ENCODE peak calls at places on chromosomes 2 and 18, in seven cellular contexts. M, Q, F, P, L, I and H are unnamed samples.

GRCh38 chr2:160257015-160257741 is 57.1 kb upstream of the ITGB6 start:
- DNase-seq in M (no peak), Q (no peak), F (no peak), P (no peak), L (no peak), I (no peak), H (peak)

GRCh38 chr18:212780-213179 is 54.4 kb downstream of the USP14 start:
- DNase-seq in M (peak), Q (no peak), F (no peak), P (no peak), L (no peak), I (peak), H (no peak)

GRCh38 chr18:8381801-8382459 is 227.3 kb upstream of the RAB12 start:
- DNase-seq in M (no peak), Q (no peak), F (no peak), P (no peak), L (no peak), I (no peak), H (no peak)

GRCh38 chr2:73987109-73987947 is 2.6 kb downstream of the TET3 start:
- DNase-seq in M (no peak), Q (no peak), F (no peak), P (peak), L (peak), I (no peak), H (peak)

GRCh38 chr18:23503038-23503966 is at the start of gene RMC1:
- DNase-seq in M (peak), Q (peak), F (peak), P (peak), L (peak), I (peak), H (peak)

GRCh38 chr18:28193177-28193778 is 16.3 kb upstream of the CDH2 start:
- DNase-seq in M (no peak), Q (no peak), F (no peak), P (no peak), L (no peak), I (no peak), H (no peak)

GRCh38 chr2:25481381-25482310 is 139.9 kb upstream of the DNMT3A start:
- DNase-seq in M (no peak), Q (no peak), F (no peak), P (no peak), L (no peak), I (no peak), H (peak)

GRCh38 chr2:226838758-226839555 is 3.1 kb downstream of the RHBDD1 start:
- DNase-seq in M (no peak), Q (no peak), F (no peak), P (no peak), L (no peak), I (peak), H (no peak)

GRCh38 chr18:48711651-48712486 is 173.0 kb downstream of the CTIF start:
- DNase-seq in M (peak), Q (no peak), F (no peak), P (no peak), L (no peak), I (peak), H (no peak)

GRCh38 chr2:101912545-101912944 is 79.2 kb upstream of the IL1R2 start:
- DNase-seq in M (no peak), Q (no peak), F (no peak), P (no peak), L (no peak), I (peak), H (no peak)

GRCh38 chr18:36688020-36688965 is 140.5 kb downstream of the TPGS2 start:
- DNase-seq in M (peak), Q (peak), F (peak), P (no peak), L (no peak), I (peak), H (no peak)

GRCh38 chr2:43110442-43110871 is 115.9 kb downstream of the ZFP36L2 start:
- DNase-seq in M (no peak), Q (peak), F (no peak), P (peak), L (no peak), I (no peak), H (no peak)

GRCh38 chr2:32824415-32824814 is 122.3 kb upstream of the LTBP1 start:
- DNase-seq in M (no peak), Q (no peak), F (no peak), P (no peak), L (no peak), I (no peak), H (no peak)

GRCh38 chr2:23533014-23533730 is 148.2 kb downstream of the KLHL29 start:
- DNase-seq in M (no peak), Q (no peak), F (no peak), P (no peak), L (no peak), I (no peak), H (no peak)

GRCh38 chr18:77250926-77251729 is 1.5 kb downstream of the GALR1 start:
- DNase-seq in M (no peak), Q (no peak), F (no peak), P (no peak), L (no peak), I (no peak), H (peak)

GRCh38 chr2:187922841-187923240 is 368.6 kb upstream of the TFPI start:
- DNase-seq in M (no peak), Q (no peak), F (no peak), P (no peak), L (no peak), I (no peak), H (no peak)

GRCh38 chr2:159362816-159363251 is 76.3 kb upstream of the WDSUB1 start:
- DNase-seq in M (no peak), Q (no peak), F (no peak), P (no peak), L (no peak), I (no peak), H (peak)

GRCh38 chr2:68320118-68320641 is 431 bp upstream of the CNRIP1 start:
- DNase-seq in M (no peak), Q (no peak), F (no peak), P (no peak), L (no peak), I (no peak), H (peak)

GRCh38 chr18:34947711-34948125 is 93.5 kb upstream of the MAPRE2 start:
- DNase-seq in M (no peak), Q (no peak), F (no peak), P (no peak), L (no peak), I (no peak), H (peak)

GRCh38 chr18:78979682-78980278 is at the start of gene SALL3:
- DNase-seq in M (no peak), Q (no peak), F (no peak), P (no peak), L (no peak), I (no peak), H (no peak)

GRCh38 chr18:31619291-31619690 is 27.6 kb downstream of the TTR start:
- DNase-seq in M (no peak), Q (no peak), F (no peak), P (no peak), L (no peak), I (no peak), H (peak)

GRCh38 chr2:160227252-160227651 is 27.2 kb upstream of the ITGB6 start:
- DNase-seq in M (no peak), Q (no peak), F (no peak), P (no peak), L (no peak), I (no peak), H (peak)

GRCh38 chr2:100405403-100406119 is 11.9 kb downstream of the CHST10 start:
- DNase-seq in M (no peak), Q (no peak), F (no peak), P (no peak), L (no peak), I (no peak), H (no peak)

GRCh38 chr2:237447496-237447895 is 33.5 kb upstream of the COL6A3 start:
- DNase-seq in M (no peak), Q (no peak), F (no peak), P (no peak), L (no peak), I (no peak), H (no peak)

GRCh38 chr2:237530472-237531433 is 35.6 kb upstream of the PRLH start:
- DNase-seq in M (no peak), Q (no peak), F (no peak), P (no peak), L (no peak), I (no peak), H (no peak)

GRCh38 chr2:12452211-12452610 is 264.5 kb upstream of the TRIB2 start:
- DNase-seq in M (no peak), Q (no peak), F (no peak), P (no peak), L (no peak), I (no peak), H (no peak)

GRCh38 chr2:15616850-15617777 is 25.4 kb downstream of the DDX1 start:
- DNase-seq in M (no peak), Q (no peak), F (no peak), P (no peak), L (no peak), I (no peak), H (no peak)

GRCh38 chr2:42567806-42568429 is 514 bp upstream of the MTA3 start:
- DNase-seq in M (no peak), Q (no peak), F (no peak), P (no peak), L (no peak), I (peak), H (no peak)